ENCODE peak calls at places on chromosomes 11 and 22, in seven cellular contexts. T, H, F, K, E, R and A are unnamed samples.

GRCh38 chr22:45031629-45032403 is 22.0 kb upstream of the PHF21B start:
- DNase-seq in T (no peak), H (no peak), F (no peak), K (no peak), E (no peak), R (no peak), A (no peak)

GRCh38 chr11:19557720-19558140 is 154.9 kb upstream of the NAV2 start:
- DNase-seq in T (peak; percentile 77), H (peak; percentile 73), F (peak; percentile 70), K (peak; percentile 78), E (peak; percentile 89), R (peak; percentile 67), A (peak; percentile 19)

GRCh38 chr22:24068377-24068680 is 57.2 kb downstream of the CABIN1 start:
- DNase-seq in T (no peak), H (no peak), F (no peak), K (no peak), E (no peak), R (no peak), A (no peak)

GRCh38 chr11:107561688-107562087 is 3.8 kb downstream of the ALKBH8 start:
- DNase-seq in T (no peak), H (no peak), F (peak; percentile 34), K (peak; percentile 13), E (no peak), R (no peak), A (peak; percentile 50)

GRCh38 chr11:35307221-35307621 is 112.1 kb downstream of the SLC1A2 start:
- DNase-seq in T (no peak), H (no peak), F (no peak), K (no peak), E (no peak), R (no peak), A (no peak)

GRCh38 chr11:66562275-66562674 is 6.1 kb downstream of the CTSF start:
- DNase-seq in T (no peak), H (no peak), F (no peak), K (no peak), E (no peak), R (no peak), A (no peak)

GRCh38 chr11:113531575-113532451 is 56.6 kb upstream of the DRD2 start:
- DNase-seq in T (no peak), H (no peak), F (no peak), K (no peak), E (no peak), R (no peak), A (no peak)

GRCh38 chr11:8709002-8709672 is 26.5 kb downstream of the RPL27A start:
- DNase-seq in T (no peak), H (peak; percentile 87), F (peak; percentile 95), K (no peak), E (no peak), R (peak; percentile 87), A (no peak)

GRCh38 chr11:93655581-93656255 is 5.8 kb upstream of the CEP295 start:
- DNase-seq in T (no peak), H (no peak), F (no peak), K (no peak), E (no peak), R (no peak), A (no peak)

GRCh38 chr22:35397095-35397904 is 2.6 kb upstream of the MCM5 start:
- DNase-seq in T (no peak), H (peak; percentile 34), F (peak; percentile 29), K (peak; percentile 45), E (no peak), R (no peak), A (no peak)

GRCh38 chr11:122578168-122578825 is 77.2 kb upstream of the UBASH3B start:
- DNase-seq in T (no peak), H (peak; percentile 3), F (no peak), K (no peak), E (no peak), R (no peak), A (no peak)

DNA sequence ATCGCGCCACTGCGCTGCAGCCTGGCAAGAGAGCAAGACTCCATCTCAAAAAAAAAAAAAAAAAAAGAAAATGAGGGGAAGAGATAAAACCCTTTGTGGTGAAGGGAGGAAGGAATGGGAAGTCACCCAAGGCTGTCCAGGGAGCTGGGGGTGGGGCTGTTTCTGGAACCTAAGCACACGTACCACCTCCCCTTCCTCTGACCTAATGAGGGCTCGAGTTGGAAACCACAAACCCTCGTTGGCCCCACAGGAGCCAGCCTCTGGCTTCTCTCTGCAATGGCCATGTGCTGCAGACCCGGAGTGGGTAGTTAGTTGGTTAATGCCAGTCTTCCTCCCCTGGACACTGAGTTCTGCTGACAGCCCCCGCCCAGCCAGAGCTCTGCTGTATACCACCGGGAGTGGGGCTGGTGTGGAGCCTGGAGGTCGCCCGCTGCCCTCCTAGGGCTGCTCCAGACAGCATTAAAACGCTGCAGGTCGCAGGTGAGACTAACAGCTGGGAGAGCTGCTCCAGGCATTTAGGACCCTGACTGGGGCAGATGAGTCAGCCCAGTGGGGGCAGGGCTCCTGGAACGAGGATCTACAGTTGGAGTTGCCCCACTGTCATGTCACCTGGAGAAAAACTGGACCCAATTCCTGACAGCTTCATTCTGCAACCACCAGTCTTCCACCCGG is at the start of gene LGALS12:
- DNase-seq in T (no peak), H (peak; percentile 32), F (no peak), K (no peak), E (no peak), R (no peak), A (no peak)
- H2AFZ ChIP-seq in T (no peak within 1 kb of the TSS), H (no peak within 1 kb of the TSS), F (no peak within 1 kb of the TSS), K (no peak within 1 kb of the TSS), E (no peak within 1 kb of the TSS), R (no peak within 1 kb of the TSS), A (no peak within 1 kb of the TSS)

GRCh38 chr22:38312261-38312800 is 4.9 kb downstream of the CSNK1E start:
- DNase-seq in T (no peak), H (peak; percentile 49), F (peak; percentile 42), K (no peak), E (no peak), R (no peak), A (no peak)

GRCh38 chr22:38311331-38311635 is 6.0 kb downstream of the CSNK1E start:
- DNase-seq in T (no peak), H (no peak), F (no peak), K (no peak), E (no peak), R (no peak), A (no peak)

GRCh38 chr22:38314140-38314991 is 2.9 kb downstream of the CSNK1E start:
- DNase-seq in T (no peak), H (peak; percentile 57), F (peak; percentile 75), K (peak; percentile 9), E (peak; percentile 61), R (no peak), A (no peak)

GRCh38 chr22:38314992-38315800 is 2.0 kb downstream of the CSNK1E start:
- DNase-seq in T (no peak), H (peak; percentile 29), F (peak; percentile 35), K (peak; percentile 54), E (peak; percentile 26), R (no peak), A (no peak)

DNA sequence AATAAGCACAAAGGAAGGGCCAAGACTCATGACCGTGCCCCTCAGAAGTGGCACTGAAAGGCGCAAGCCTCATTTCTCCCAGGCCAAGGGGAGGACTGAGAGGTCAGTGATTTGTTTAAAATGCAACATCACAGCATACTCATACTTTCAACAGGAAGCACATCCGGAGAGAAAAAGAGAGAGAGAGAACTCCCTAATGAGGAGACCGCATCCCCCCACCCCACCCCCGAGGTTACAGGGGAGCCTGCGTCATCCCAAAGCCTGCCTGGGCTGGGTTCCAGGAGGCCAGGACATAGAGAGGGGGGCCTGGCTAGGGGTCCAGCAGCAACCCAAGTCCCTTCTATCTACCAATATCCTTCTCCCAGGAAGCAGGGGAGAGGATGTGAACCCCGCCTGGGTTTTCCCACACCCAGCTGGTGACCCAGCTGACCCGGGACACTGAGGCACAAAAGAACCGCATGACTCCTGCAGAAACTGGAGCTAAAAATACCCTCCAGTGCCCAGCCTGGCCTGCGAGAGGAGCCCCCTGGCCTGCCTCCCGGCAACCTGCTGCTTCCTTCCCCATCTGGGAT is 3.8 kb downstream of the CSNK1E start:
- DNase-seq in T (no peak), H (peak; percentile 97), F (peak; percentile 96), K (peak; percentile 53), E (peak; percentile 39), R (no peak), A (no peak)
- H3K9ac ChIP-seq in T (peak overlapping the region; percentile 70), H (peak overlapping the region; percentile 71), F (peak overlapping the region; percentile 99), K (no peak overlapping the region), E (no peak overlapping the region), R (peak overlapping the region; percentile 94), A (peak overlapping the region; percentile 99)

GRCh38 chr11:2643746-2644145 is 56.0 kb downstream of the KCNQ1OT1 start:
- DNase-seq in T (no peak), H (no peak), F (no peak), K (no peak), E (no peak), R (no peak), A (no peak)

GRCh38 chr11:2647167-2647566 is 52.6 kb downstream of the KCNQ1OT1 start:
- DNase-seq in T (no peak), H (no peak), F (no peak), K (no peak), E (no peak), R (no peak), A (no peak)

GRCh38 chr11:2645779-2646118 is 54.0 kb downstream of the KCNQ1OT1 start:
- DNase-seq in T (no peak), H (no peak), F (no peak), K (no peak), E (no peak), R (no peak), A (no peak)

GRCh38 chr11:2647953-2648352 is 51.8 kb downstream of the KCNQ1OT1 start:
- DNase-seq in T (no peak), H (no peak), F (no peak), K (no peak), E (no peak), R (no peak), A (no peak)

GRCh38 chr11:2644844-2645778 is 54.7 kb downstream of the KCNQ1OT1 start:
- DNase-seq in T (no peak), H (no peak), F (no peak), K (no peak), E (no peak), R (no peak), A (no peak)
- H2AFZ ChIP-seq in T (no peak overlapping the region), H (no peak overlapping the region), F (no peak overlapping the region), K (no peak overlapping the region), E (no peak overlapping the region), R (no peak overlapping the region), A (no peak overlapping the region)

GRCh38 chr22:29885610-29886009 is 2.6 kb downstream of the MTMR3 start:
- DNase-seq in T (no peak), H (no peak), F (no peak), K (no peak), E (no peak), R (no peak), A (no peak)

GRCh38 chr22:29886601-29887000 is 3.6 kb downstream of the MTMR3 start:
- DNase-seq in T (no peak), H (peak; percentile 23), F (no peak), K (no peak), E (no peak), R (no peak), A (no peak)

GRCh38 chr22:29890760-29891159 is 7.8 kb downstream of the MTMR3 start:
- DNase-seq in T (no peak), H (no peak), F (no peak), K (no peak), E (no peak), R (no peak), A (no peak)

GRCh38 chr22:29883831-29884139 is 811 bp downstream of the MTMR3 start:
- DNase-seq in T (no peak), H (peak; percentile 16), F (peak; percentile 8), K (no peak), E (no peak), R (no peak), A (no peak)

GRCh38 chr22:29887358-29887757 is 4.4 kb downstream of the MTMR3 start:
- DNase-seq in T (no peak), H (no peak), F (no peak), K (peak; percentile 10), E (no peak), R (no peak), A (no peak)
- H3K9ac ChIP-seq in T (no peak overlapping the region), H (no peak overlapping the region), F (no peak overlapping the region), K (no peak overlapping the region), E (no peak overlapping the region), R (no peak overlapping the region), A (no peak overlapping the region)